ENCODE peak calls at places on chromosomes 13 and 19, in six cellular contexts. V, Y, T, E, U and N are unnamed samples.

GRCh38 chr19:42226886-42227285 is 6.8 kb downstream of the ZNF526 start:
- DNase-seq in U (peak), T (no peak), V (no peak), E (no peak), Y (no peak), N (no peak)

GRCh38 chr19:50562329-50562728 is 5.9 kb downstream of the LRRC4B start:
- DNase-seq in V (no peak), E (no peak), Y (no peak), U (no peak), T (no peak), N (no peak)

GRCh38 chr19:35127871-35128270 is 7.0 kb downstream of the LGI4 start:
- DNase-seq in U (no peak), T (no peak), V (no peak), E (no peak), Y (no peak), N (no peak)

GRCh38 chr13:50453238-50453637 is 390.3 kb downstream of the DLEU7 start:
- DNase-seq in T (no peak), Y (no peak), V (no peak), U (no peak), E (no peak), N (no peak)

GRCh38 chr19:12946092-12946845 is 607 bp downstream of the RAD23A start:
- DNase-seq in T (peak), U (peak), V (peak), E (peak), Y (peak), N (peak)

GRCh38 chr19:46845959-46846459 is 4.6 kb downstream of the AP2S1 start:
- DNase-seq in V (no peak), U (no peak), T (no peak), Y (no peak), E (no peak), N (no peak)

GRCh38 chr19:31325342-31325741 is 23.9 kb downstream of the TSHZ3 start:
- DNase-seq in T (no peak), V (no peak), U (no peak), E (no peak), Y (no peak), N (no peak)

GRCh38 chr13:59677966-59678814 is 485.5 kb downstream of the DIAPH3 start:
- DNase-seq in E (peak), V (no peak), U (peak), Y (peak), T (no peak), N (peak)